ENCODE peak calls at places on chromosomes 3 and 15, in seven cellular contexts. K is brain microvascular endothelial cell, T is activated gamma-delta T cell treated with Interleukin-2 at 50 U/mL for 16 hours, S is T47D, I is transverse colon, F is T-helper 17 cell, G is GM18507. U is an unnamed sample.

GRCh38 chr3:14222900-14223594 is 44.4 kb downstream of the LSM3 start:
- DNase-seq in K (no peak), T (no peak), S (no peak), I (no peak), F (no peak), G (no peak), U (no peak)

GRCh38 chr3:144031938-144032337 is 60.3 kb downstream of the DIPK2A start:
- DNase-seq in K (no peak), T (no peak), S (peak), I (peak), F (no peak), G (no peak), U (no peak)

GRCh38 chr3:126932188-126932931 is 50.6 kb upstream of the PLXNA1 start:
- DNase-seq in K (peak), T (no peak), S (no peak), I (no peak), F (no peak), G (no peak), U (no peak)

GRCh38 chr3:45907769-45908705 is 21.7 kb downstream of the CCR9 start:
- DNase-seq in K (peak), T (peak), S (no peak), I (no peak), F (no peak), G (no peak), U (peak)

GRCh38 chr3:76527773-76528172 is 512.1 kb upstream of the ROBO2 start:
- DNase-seq in K (no peak), T (no peak), S (no peak), I (no peak), F (no peak), G (no peak), U (no peak)

GRCh38 chr3:141051641-141052569 is 758 bp downstream of the SPSB4 start:
- DNase-seq in K (no peak), T (no peak), S (no peak), I (no peak), F (no peak), G (no peak), U (peak)

GRCh38 chr15:51776952-51777574 is 25.7 kb downstream of the TMOD2 start:
- DNase-seq in K (peak), T (peak), S (peak), I (peak), F (peak), G (peak), U (peak)

GRCh38 chr3:157081681-157082210 is 78.2 kb downstream of the CCNL1 start:
- DNase-seq in K (peak), T (peak), S (peak), I (peak), F (peak), G (peak), U (peak)

GRCh38 chr3:196377321-196377720 is 39.1 kb upstream of the TM4SF19 start:
- DNase-seq in K (no peak), T (no peak), S (no peak), I (no peak), F (no peak), G (no peak), U (no peak)

GRCh38 chr3:38062809-38063208 is 23.8 kb downstream of the DLEC1 start:
- DNase-seq in K (no peak), T (no peak), S (no peak), I (no peak), F (no peak), G (no peak), U (no peak)

GRCh38 chr3:183385698-183386590 is 42.5 kb downstream of the MCF2L2 start:
- DNase-seq in K (peak), T (peak), S (peak), I (peak), F (no peak), G (peak), U (peak)

GRCh38 chr3:43707998-43708397 is 17.3 kb downstream of the ABHD5 start:
- DNase-seq in K (peak), T (no peak), S (peak), I (no peak), F (no peak), G (no peak), U (no peak)

GRCh38 chr15:45790325-45790943 is 155.6 kb downstream of the SQOR start:
- DNase-seq in K (peak), T (no peak), S (peak), I (peak), F (no peak), G (no peak), U (peak)

GRCh38 chr15:64895285-64896065 is 16.2 kb upstream of the ANKDD1A start:
- DNase-seq in K (peak), T (peak), S (peak), I (peak), F (peak), G (no peak), U (no peak)

GRCh38 chr3:54965746-54966145 is 37.9 kb upstream of the LRTM1 start:
- DNase-seq in K (peak), T (no peak), S (no peak), I (no peak), F (no peak), G (no peak), U (peak)

GRCh38 chr3:112010631-112011030 is 11.9 kb downstream of the TAGLN3 start:
- DNase-seq in K (no peak), T (no peak), S (no peak), I (no peak), F (no peak), G (no peak), U (no peak)

GRCh38 chr15:38075466-38075865 is 141.0 kb downstream of the TMCO5A start:
- DNase-seq in K (no peak), T (no peak), S (no peak), I (no peak), F (no peak), G (no peak), U (no peak)

GRCh38 chr3:72092778-72093177 is 307.8 kb upstream of the PROK2 start:
- DNase-seq in K (no peak), T (no peak), S (no peak), I (no peak), F (no peak), G (no peak), U (peak)

GRCh38 chr3:69012836-69013255 is 638 bp downstream of the EOGT start:
- DNase-seq in K (peak), T (no peak), S (peak), I (peak), F (no peak), G (peak), U (peak)

GRCh38 chr15:31481157-31481556 is 154.5 kb downstream of the KLF13 start:
- DNase-seq in K (no peak), T (no peak), S (no peak), I (peak), F (no peak), G (no peak), U (no peak)

GRCh38 chr15:74584779-74585178 is 30.9 kb upstream of the CLK3 start:
- DNase-seq in K (no peak), T (no peak), S (no peak), I (no peak), F (no peak), G (no peak), U (no peak)